ENCODE peak calls at places on chromosome 6, in five cellular contexts. M is Panc1, F is adrenal gland, P is left ventricle myocardium inferior, Y is stomach. V is an unnamed sample. For H3K36me3, the result is how much of the 10 kb centered on the place peaks cover.

GRCh38 chr6:116398366-116399005 is 27.7 kb downstream of the DSE start:
- DNase-seq in M (no peak), F (no peak), P (no peak), Y (no peak), V (peak)

GRCh38 chr6:121920616-121921015 is 478.8 kb upstream of the HSF2 start:
- DNase-seq in M (no peak), F (no peak), P (no peak), Y (no peak), V (no peak)

GRCh38 chr6:22904413-22904812 is 335.0 kb downstream of the HDGFL1 start:
- DNase-seq in M (no peak), F (no peak), P (no peak), Y (no peak), V (no peak)

GRCh38 chr6:27176096-27176495 is 71.4 kb upstream of the PRSS16 start:
- DNase-seq in M (peak), F (no peak), P (no peak), Y (no peak), V (peak)

GRCh38 chr6:169837529-169838250 is 86.3 kb downstream of the ERMARD start:
- DNase-seq in M (no peak), F (no peak), P (no peak), Y (peak), V (no peak)

GRCh38 chr6:54856137-54856536 is 9.6 kb downstream of the FAM83B start:
- DNase-seq in M (no peak), F (no peak), P (no peak), Y (peak), V (no peak)

GRCh38 chr6:121339639-121340226 is 5.5 kb upstream of the TBC1D32 start:
- DNase-seq in M (no peak), F (no peak), P (no peak), Y (no peak), V (no peak)

GRCh38 chr6:38612386-38612965 is 27.3 kb downstream of the BTBD9 start:
- DNase-seq in M (no peak), F (no peak), P (no peak), Y (no peak), V (no peak)

GRCh38 chr6:35500782-35501181 is 3.9 kb upstream of the TEAD3 start:
- DNase-seq in M (peak), F (no peak), P (no peak), Y (no peak), V (peak)

GRCh38 chr6:118905851-118906250 is 11.9 kb downstream of the ASF1A start:
- DNase-seq in M (no peak), F (no peak), P (no peak), Y (no peak), V (no peak)

GRCh38 chr6:24855389-24856245 is 56.9 kb upstream of the ARMH2 start:
- DNase-seq in M (peak), F (peak), P (peak), Y (peak), V (peak)

GRCh38 chr6:23661549-23661948 is 464.5 kb upstream of the NRSN1 start:
- DNase-seq in M (no peak), F (no peak), P (no peak), Y (no peak), V (no peak)

GRCh38 chr6:161684721-161685120 is 410.9 kb upstream of the AGPAT4 start:
- DNase-seq in M (no peak), F (no peak), P (no peak), Y (no peak), V (no peak)

GRCh38 chr6:142756215-142756630 is 188.8 kb downstream of the HIVEP2 start:
- DNase-seq in M (no peak), F (no peak), P (no peak), Y (no peak), V (peak)

GRCh38 chr6:30321692-30322388 is 4.9 kb upstream of the TRIM39 start:
- DNase-seq in M (no peak), F (no peak), P (no peak), Y (no peak), V (no peak)

GRCh38 chr6:31680841-31681671 is at the start of gene LY6G5C:
- DNase-seq in M (peak), F (peak), P (peak), Y (peak), V (peak)
- H3K36me3 ChIP-seq in M (under half), F (under half), P (under half), Y (under half), V (under half)

GRCh38 chr6:39915866-39916265 is 18.4 kb downstream of the MOCS1 start:
- DNase-seq in M (no peak), F (no peak), P (no peak), Y (no peak), V (no peak)

GRCh38 chr6:39917329-39917728 is 16.9 kb downstream of the MOCS1 start:
- DNase-seq in M (no peak), F (no peak), P (no peak), Y (no peak), V (no peak)

GRCh38 chr6:39918831-39919230 is 15.4 kb downstream of the MOCS1 start:
- DNase-seq in M (no peak), F (no peak), P (no peak), Y (no peak), V (no peak)

GRCh38 chr6:39920147-39920546 is 14.1 kb downstream of the MOCS1 start:
- DNase-seq in M (no peak), F (no peak), P (no peak), Y (no peak), V (no peak)

DNA sequence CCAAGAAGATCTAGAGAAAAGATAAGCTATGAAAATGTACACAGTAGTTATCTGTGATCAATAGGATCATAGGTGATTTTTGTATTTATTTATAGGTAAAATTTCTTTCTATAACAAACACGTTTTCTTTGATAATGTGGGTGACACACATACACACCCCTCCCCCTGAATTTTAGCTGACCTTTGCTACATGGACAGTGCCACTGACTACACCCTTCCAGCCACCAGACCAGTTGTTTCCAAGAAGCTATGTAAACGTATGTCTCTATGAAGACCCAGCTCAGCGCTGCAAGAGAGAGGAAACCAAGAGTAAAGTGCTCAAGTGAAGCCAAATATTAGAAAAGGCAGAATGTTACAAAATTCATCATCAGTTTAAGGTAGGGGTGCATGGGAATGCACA is 16.3 kb downstream of the MOCS1 start:
- DNase-seq in M (no peak), F (no peak), P (no peak), Y (no peak), V (no peak)
- H3K4me3 ChIP-seq in M (no peak), F (no peak), P (no peak), Y (no peak), V (no peak)

DNA sequence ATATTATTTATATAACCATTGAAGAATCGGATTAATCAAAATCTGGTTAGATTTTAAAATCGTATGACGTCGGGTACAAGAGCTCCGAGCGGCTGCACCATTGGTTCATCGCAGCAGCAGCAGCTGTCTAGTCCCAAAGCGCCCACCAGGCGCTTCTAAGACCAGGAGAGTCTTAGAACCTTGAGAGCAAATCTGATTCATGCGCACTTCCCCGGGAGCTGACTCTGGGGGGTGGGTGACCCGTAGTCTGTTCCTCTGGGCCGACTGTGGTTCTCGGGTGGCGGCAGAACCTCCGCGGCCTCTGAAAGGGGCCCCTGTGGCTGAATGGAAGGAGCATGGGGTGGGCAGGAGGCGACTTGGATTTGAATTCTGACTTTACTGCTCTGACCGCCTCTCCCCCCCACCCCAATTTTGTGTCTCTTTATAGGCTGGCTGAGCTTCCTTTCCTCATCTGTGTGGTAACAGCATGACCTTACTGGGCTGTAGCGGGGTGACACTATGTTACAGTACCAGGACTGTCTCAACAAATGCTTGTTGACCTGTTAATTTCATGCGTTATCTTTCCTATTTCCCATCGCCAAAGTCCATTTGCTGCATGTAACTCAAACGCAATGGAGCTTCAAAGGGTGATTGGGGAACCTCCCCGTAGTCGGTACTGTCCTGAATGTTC is 119.7 kb downstream of the RTN4IP1 start:
- DNase-seq in M (no peak), F (no peak), P (no peak), Y (no peak), V (peak)
- TF ChIP-seq CTCF in M (no peak), F (no peak), P (no peak), Y (no peak), V (peak)

GRCh38 chr6:152207915-152208714 is 400.6 kb downstream of the ESR1 start:
- DNase-seq in M (no peak), F (no peak), P (no peak), Y (no peak), V (no peak)

GRCh38 chr6:152201134-152201533 is 393.7 kb downstream of the ESR1 start:
- DNase-seq in M (no peak), F (no peak), P (no peak), Y (no peak), V (no peak)

GRCh38 chr6:152209211-152209610 is 401.7 kb downstream of the ESR1 start:
- DNase-seq in M (no peak), F (no peak), P (no peak), Y (no peak), V (no peak)

GRCh38 chr6:152204584-152204983 is 397.1 kb downstream of the ESR1 start:
- DNase-seq in M (no peak), F (no peak), P (no peak), Y (no peak), V (no peak)

GRCh38 chr6:152206072-152206818 is 398.8 kb downstream of the ESR1 start:
- DNase-seq in M (no peak), F (no peak), P (peak), Y (peak), V (no peak)
- H3K36me3 ChIP-seq in M (under half), F (under half), P (half or more), Y (half or more), V (under half)

DNA sequence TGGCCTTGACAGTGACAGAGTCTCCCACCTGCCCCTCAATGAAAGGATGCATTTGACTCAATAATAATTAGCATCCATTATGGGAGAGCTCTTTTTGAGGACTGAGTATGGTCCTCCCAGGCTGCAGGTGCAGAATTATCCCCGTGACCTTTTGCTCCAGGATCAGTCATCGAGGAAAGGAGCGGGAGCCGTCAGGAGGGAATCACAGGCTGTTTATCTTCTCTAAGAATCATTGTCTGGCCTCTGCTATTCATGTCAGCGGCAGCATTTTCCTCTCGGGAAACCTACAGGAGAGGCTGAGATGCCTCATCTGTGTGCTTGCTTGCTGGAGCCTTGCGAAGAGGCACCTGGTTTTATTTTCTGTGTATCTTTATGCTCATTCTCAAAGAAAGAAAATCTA is 539.3 kb upstream of the MARCKS start:
- DNase-seq in M (no peak), F (no peak), P (no peak), Y (no peak), V (no peak)
- H3K4me3 ChIP-seq in M (no peak), F (no peak), P (no peak), Y (no peak), V (no peak)

GRCh38 chr6:44339763-44340625 is 2.5 kb upstream of the SPATS1 start:
- DNase-seq in M (peak), F (peak), P (no peak), Y (no peak), V (peak)
- TF ChIP-seq CTCF in M (no peak), F (no peak), P (no peak), Y (no peak), V (no peak)

V was measured in brain microvascular endothelial cell.